ENCODE peak calls at places on chromosomes 13 and 19, in four cellular contexts. R is endothelial cell; S is cardiac fibroblast; M is stimulated activated CD8-positive, alpha-beta memory T cell treated with anti-CD3 and anti-CD28 coated beads, Interleukin-4, amount 100 ng/mL, for 1 hour. A is an unnamed sample.

GRCh38 chr19:29277107-29277506 is 64.2 kb upstream of the UQCRFS1 start:
- DNase-seq in R (no peak), S (no peak), M (peak), A (peak)

GRCh38 chr19:35544110-35544802 is 1.2 kb upstream of the TMEM147 start:
- DNase-seq in R (no peak), S (no peak), M (no peak), A (no peak)

GRCh38 chr19:34120846-34121639 is 51.3 kb upstream of the LSM14A start:
- DNase-seq in R (peak), S (peak), M (peak), A (peak)

GRCh38 chr13:42754801-42755513 is 26.4 kb upstream of the FAM216B start:
- DNase-seq in R (no peak), S (no peak), M (no peak), A (no peak)

GRCh38 chr13:99281811-99282263 is 23.7 kb upstream of the GPR18 start:
- DNase-seq in R (no peak), S (no peak), M (no peak), A (no peak)

GRCh38 chr19:55681131-55682087 is 6.4 kb downstream of the EPN1 start:
- DNase-seq in R (no peak), S (no peak), M (no peak), A (no peak)

GRCh38 chr13:97359181-97360057 is 74.5 kb upstream of the RAP2A start:
- DNase-seq in R (peak), S (peak), M (no peak), A (peak)

GRCh38 chr19:14517840-14518505 is at the start of gene DNAJB1:
- DNase-seq in R (peak), S (peak), M (peak), A (peak)

GRCh38 chr13:45040626-45041025 is 51.3 kb downstream of the GPALPP1 start:
- DNase-seq in R (no peak), S (peak), M (no peak), A (no peak)

GRCh38 chr13:102376314-102376713 is 25.5 kb downstream of the FGF14 start:
- DNase-seq in R (no peak), S (no peak), M (no peak), A (no peak)

GRCh38 chr13:68190826-68191225 is 960.7 kb upstream of the PCDH9 start:
- DNase-seq in R (no peak), S (no peak), M (no peak), A (peak)

GRCh38 chr19:42132030-42132628 is at the start of gene POU2F2:
- DNase-seq in R (no peak), S (no peak), M (peak), A (no peak)

GRCh38 chr19:39544201-39544903 is 4.4 kb upstream of the EID2 start:
- DNase-seq in R (no peak), S (peak), M (no peak), A (no peak)

GRCh38 chr19:51121257-51121656 is 3.4 kb upstream of the SIGLEC9 start:
- DNase-seq in R (no peak), S (no peak), M (no peak), A (no peak)

GRCh38 chr19:15288146-15288963 is 44.0 kb downstream of the BRD4 start:
- DNase-seq in R (no peak), S (no peak), M (no peak), A (no peak)

GRCh38 chr19:51001495-51001894 is at the start of gene KLK8:
- DNase-seq in R (no peak), S (no peak), M (no peak), A (no peak)

GRCh38 chr19:56707821-56708220 is 36.3 kb upstream of the ZNF835 start:
- DNase-seq in R (no peak), S (no peak), M (no peak), A (no peak)

GRCh38 chr19:40216013-40216776 is 2.0 kb downstream of the TTC9B start:
- DNase-seq in R (no peak), S (no peak), M (no peak), A (no peak)

GRCh38 chr13:40452038-40452666 is 214.3 kb downstream of the FOXO1 start:
- DNase-seq in R (no peak), S (no peak), M (no peak), A (no peak)

GRCh38 chr13:39784347-39784746 is 128.9 kb downstream of the COG6 start:
- DNase-seq in R (no peak), S (peak), M (no peak), A (no peak)

GRCh38 chr13:73967397-73968165 is 166.6 kb downstream of the KLF12 start:
- DNase-seq in R (no peak), S (no peak), M (no peak), A (no peak)

GRCh38 chr13:35923347-35923746 is 207.8 kb downstream of the DCLK1 start:
- DNase-seq in R (no peak), S (peak), M (no peak), A (no peak)

GRCh38 chr13:62512194-62513141 is 1096.8 kb upstream of the PCDH20 start:
- DNase-seq in R (peak), S (peak), M (no peak), A (peak)

GRCh38 chr13:68584776-68585175 is 1354.6 kb upstream of the PCDH9 start:
- DNase-seq in R (no peak), S (no peak), M (no peak), A (no peak)

GRCh38 chr13:31073859-31074718 is 87.6 kb downstream of the HSPH1 start:
- DNase-seq in R (no peak), S (peak), M (no peak), A (no peak)

GRCh38 chr19:3253270-3253669 is 28.8 kb downstream of the CELF5 start:
- DNase-seq in R (no peak), S (peak), M (no peak), A (peak)

GRCh38 chr13:29933401-29933800 is 83.0 kb upstream of the UBL3 start:
- DNase-seq in R (no peak), S (no peak), M (no peak), A (no peak)

GRCh38 chr19:9494096-9494495 is 4.3 kb downstream of the ZNF560 start:
- DNase-seq in R (no peak), S (no peak), M (no peak), A (no peak)

GRCh38 chr19:29665826-29666633 is 769 bp downstream of the PLEKHF1 start:
- DNase-seq in R (no peak), S (peak), M (no peak), A (peak)

GRCh38 chr13:88592105-88592504 is 920.9 kb downstream of the SLITRK5 start:
- DNase-seq in R (no peak), S (no peak), M (no peak), A (no peak)